ENCODE peak calls at places on chromosomes 13 and 19, in seven cellular contexts. P is A549, R is brain microvascular endothelial cell, S is thoracic aorta, M is left ventricle myocardium inferior, V is IMR-90, E is upper lobe of right lung. N is an unnamed sample.

GRCh38 chr13:93249259-93249917 is 22.8 kb downstream of the GPC6 start:
- DNase-seq in M (no peak), R (peak), E (no peak), P (peak), S (no peak), V (peak), N (peak)

GRCh38 chr19:38907670-38908069 is 4.3 kb downstream of the CCER2 start:
- DNase-seq in M (no peak), S (no peak), R (no peak), P (no peak), V (no peak), E (no peak), N (no peak)

GRCh38 chr13:74214321-74214720 is 80.1 kb upstream of the KLF12 start:
- DNase-seq in P (no peak), S (no peak), M (no peak), R (no peak), V (no peak), E (no peak), N (no peak)

GRCh38 chr19:17681505-17682125 is 6.5 kb downstream of the UNC13A start:
- DNase-seq in V (peak), S (no peak), M (peak), E (no peak), P (no peak), R (peak), N (peak)

GRCh38 chr19:41223431-41224234 is 4.6 kb downstream of the AXL start:
- DNase-seq in V (peak), P (peak), E (no peak), S (peak), R (peak), M (no peak), N (no peak)

GRCh38 chr13:28750187-28751045 is 31.6 kb upstream of the SLC46A3 start:
- DNase-seq in V (no peak), S (no peak), M (no peak), E (no peak), R (no peak), P (peak), N (no peak)

GRCh38 chr19:6412111-6412999 is 12.3 kb downstream of the KHSRP start:
- DNase-seq in R (peak), V (no peak), M (no peak), S (no peak), E (peak), P (peak), N (no peak)

GRCh38 chr13:101757446-101758039 is 305.1 kb downstream of the ITGBL1 start:
- DNase-seq in E (no peak), M (no peak), R (no peak), P (peak), V (peak), S (no peak), N (no peak)

GRCh38 chr19:51019544-51019925 is at the start of gene KLK10:
- DNase-seq in S (no peak), P (no peak), R (no peak), M (no peak), E (no peak), V (no peak), N (no peak)

GRCh38 chr13:93771229-93771628 is 544.6 kb downstream of the GPC6 start:
- DNase-seq in V (no peak), M (no peak), S (no peak), P (no peak), R (no peak), E (no peak), N (no peak)

GRCh38 chr13:82062772-82063171 is 1721.8 kb upstream of the SPRY2 start:
- DNase-seq in R (no peak), V (no peak), M (no peak), E (no peak), S (no peak), P (no peak), N (no peak)

GRCh38 chr19:44927746-44928145 is 13.3 kb downstream of the APOC1 start:
- DNase-seq in E (no peak), P (no peak), M (no peak), S (no peak), R (peak), V (peak), N (no peak)

GRCh38 chr13:39777527-39778061 is 122.1 kb downstream of the COG6 start:
- DNase-seq in M (no peak), R (peak), P (peak), S (no peak), V (peak), E (no peak), N (peak)

GRCh38 chr13:61761690-61762089 is 346.0 kb upstream of the PCDH20 start:
- DNase-seq in S (no peak), V (no peak), R (no peak), E (no peak), M (no peak), P (no peak), N (no peak)
- H3K4me3 ChIP-seq in S (no peak), V (no peak), R (no peak), E (no peak), M (no peak), P (no peak), N (no peak)

DNA sequence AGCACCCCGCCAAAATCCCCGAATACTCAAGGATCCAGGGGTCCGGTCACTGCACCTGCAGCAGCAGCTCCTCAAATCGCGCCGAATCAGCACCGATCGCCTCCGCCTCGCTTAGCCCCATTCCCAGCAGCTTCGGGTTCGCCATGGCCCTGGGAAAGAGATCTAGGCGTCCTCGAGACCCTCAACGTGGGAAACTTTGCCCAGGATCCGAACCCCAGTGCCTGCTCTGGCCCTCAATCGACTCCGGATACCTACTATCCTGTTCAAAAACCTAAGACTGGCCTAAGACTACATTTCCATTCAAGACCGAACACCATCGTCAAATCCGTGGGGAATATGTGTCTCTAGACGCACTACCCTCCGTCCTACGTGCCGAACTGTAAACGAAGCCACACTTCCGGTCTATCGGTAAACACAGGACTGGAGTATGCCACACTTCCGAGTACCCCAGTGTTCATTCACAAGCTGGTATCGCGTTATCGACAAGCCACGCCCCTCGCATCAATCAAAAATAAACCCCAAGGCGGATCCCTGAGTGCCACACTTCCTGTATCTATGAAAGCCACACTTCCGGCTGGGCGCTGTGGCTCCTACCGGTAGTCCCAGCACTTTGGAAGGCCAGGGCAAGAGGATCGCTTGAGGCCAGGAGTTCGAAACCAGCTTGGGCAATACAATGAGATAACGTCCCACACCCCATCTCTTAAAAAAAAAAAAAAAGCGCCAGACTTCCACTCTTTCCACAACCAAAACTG is at the start of gene PIH1D1:
- DNase-seq in V (peak), E (peak), S (peak), M (peak), P (peak), R (peak), N (peak)
- TF ChIP-seq CTCF in V (no peak), E (no peak), S (no peak), M (peak), P (no peak), R (peak), N (peak)

GRCh38 chr19:10736189-10736588 is 18.3 kb downstream of the DNM2 start:
- DNase-seq in V (no peak), R (no peak), S (no peak), E (no peak), M (no peak), P (no peak), N (no peak)
- H3K27ac ChIP-seq in V (no peak), R (no peak), S (no peak), E (peak), M (peak), P (no peak), N (no peak)

GRCh38 chr13:113224486-113224885 is 15.1 kb downstream of the CUL4A start:
- DNase-seq in R (no peak), V (no peak), E (no peak), P (no peak), M (peak), S (no peak), N (no peak)
- H3K4me3 ChIP-seq in R (no peak), V (no peak), E (no peak), P (no peak), M (no peak), S (no peak), N (no peak)

GRCh38 chr13:45269204-45269603 is 68.4 kb upstream of the KCTD4 start:
- DNase-seq in P (no peak), R (peak), M (no peak), E (no peak), S (no peak), V (peak), N (no peak)
- TF ChIP-seq CTCF in P (no peak), R (peak), M (no peak), E (no peak), S (no peak), V (no peak), N (no peak)

DNA sequence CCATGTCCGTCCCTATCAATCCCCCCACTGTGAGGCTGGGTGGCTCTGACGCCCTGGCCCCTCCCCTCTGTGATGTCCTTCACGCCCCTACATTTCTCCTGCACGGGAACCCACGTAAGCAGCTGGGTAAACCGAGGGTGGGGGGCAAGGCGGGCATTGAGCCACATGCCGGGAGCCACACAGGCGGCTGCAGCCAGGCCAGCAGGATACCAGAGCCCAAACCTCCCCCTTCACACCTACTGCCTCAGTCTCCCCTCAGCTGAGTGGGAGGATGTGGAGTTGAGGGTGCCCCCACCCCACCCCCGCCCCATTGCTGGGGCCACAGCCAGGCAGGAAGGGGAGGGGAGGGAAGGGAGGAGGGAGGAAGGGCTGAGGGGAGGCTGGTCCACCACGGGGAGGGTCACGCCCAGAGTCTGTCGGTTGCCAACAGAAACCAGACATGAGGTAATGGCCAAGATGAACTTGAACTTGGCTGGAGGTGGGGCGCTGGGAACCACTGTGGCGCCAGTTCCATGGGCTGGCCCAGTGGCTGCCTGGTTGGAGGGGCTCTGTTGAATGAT is 20.9 kb downstream of the SMIM24 start:
- DNase-seq in E (peak), P (peak), M (peak), V (peak), R (peak), S (peak), N (peak)
- H3K27ac ChIP-seq in E (peak), P (peak), M (peak), V (peak), R (peak), S (peak), N (peak)

GRCh38 chr19:49333426-49334288 is 1.5 kb upstream of the CD37 start:
- DNase-seq in P (no peak), M (no peak), V (peak), E (peak), R (no peak), S (no peak), N (no peak)

GRCh38 chr19:49336482-49337266 is 1.5 kb downstream of the CD37 start:
- DNase-seq in P (no peak), M (no peak), R (no peak), E (peak), V (no peak), S (no peak), N (no peak)

GRCh38 chr19:49335784-49336481 is 727 bp downstream of the CD37 start:
- DNase-seq in V (no peak), E (peak), S (no peak), P (no peak), M (no peak), R (no peak), N (no peak)

GRCh38 chr19:49337267-49338022 is 2.2 kb downstream of the CD37 start:
- DNase-seq in P (no peak), V (no peak), M (no peak), R (no peak), S (no peak), E (no peak), N (no peak)

DNA sequence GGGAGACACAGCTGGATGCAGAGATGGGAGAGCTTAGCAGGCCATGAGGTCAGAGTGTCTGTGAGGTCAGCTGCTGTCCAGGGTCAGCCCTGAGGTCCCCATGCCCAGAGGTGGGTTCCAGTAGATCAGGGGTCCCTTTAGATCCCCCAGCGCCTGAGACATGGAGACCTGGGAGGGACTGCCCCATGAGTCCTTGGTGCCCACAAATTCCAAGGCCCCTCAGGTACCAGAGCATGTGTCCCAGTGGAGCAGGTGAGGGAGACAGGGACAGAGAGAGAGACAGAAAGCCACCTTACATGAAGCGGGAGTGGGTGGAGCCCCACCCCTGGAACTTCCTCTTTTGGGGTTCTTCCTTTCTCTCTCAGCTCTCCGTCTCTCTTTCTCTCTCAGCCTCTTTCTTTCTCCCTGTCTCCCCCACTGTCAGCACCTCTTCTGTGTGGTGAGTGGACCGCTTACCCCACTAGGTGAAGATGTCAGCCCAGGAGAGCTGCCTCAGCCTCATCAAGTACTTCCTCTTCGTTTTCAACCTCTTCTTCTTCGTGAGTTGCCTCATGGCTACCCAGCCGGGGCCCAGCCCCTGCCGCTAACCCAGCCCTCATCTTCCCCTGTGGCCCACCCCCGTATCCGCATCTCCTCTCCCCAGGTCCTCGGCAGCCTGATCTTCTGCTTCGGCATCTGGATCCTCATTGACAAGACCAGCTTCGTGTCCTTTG is at the start of gene CD37:
- DNase-seq in R (no peak), M (no peak), S (no peak), E (peak), P (no peak), V (no peak), N (no peak)
- H3K4me3 ChIP-seq in R (no peak), M (peak), S (peak), E (peak), P (no peak), V (no peak), N (no peak)

GRCh38 chr19:15815306-15815705 is at the start of gene OR10H1:
- DNase-seq in S (no peak), R (no peak), V (no peak), P (no peak), M (no peak), E (no peak), N (no peak)
- TF ChIP-seq CTCF in S (no peak), R (no peak), V (no peak), P (no peak), M (no peak), E (no peak), N (no peak)

DNA sequence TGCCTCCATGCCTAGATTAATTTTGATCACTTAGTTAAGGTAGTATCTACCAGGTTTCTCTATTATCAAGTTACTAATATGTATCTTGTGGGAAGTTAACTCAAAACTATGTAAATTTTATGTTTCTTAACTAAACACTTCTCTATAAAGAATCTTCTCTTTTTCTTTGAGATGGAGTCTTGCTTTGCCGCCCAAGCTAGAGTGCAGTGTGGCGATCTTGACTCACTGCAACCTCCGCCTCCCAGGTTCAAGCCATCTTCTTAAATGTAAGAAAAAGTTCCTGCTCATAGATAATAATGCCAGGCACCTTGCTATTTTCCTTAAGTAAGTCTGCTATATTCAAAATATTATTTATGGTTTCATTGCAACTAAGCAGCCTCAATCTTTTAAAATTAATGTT is 58.4 kb downstream of the ELF1 start:
- DNase-seq in S (no peak), P (no peak), R (no peak), M (no peak), E (no peak), V (no peak), N (no peak)
- H3K27ac ChIP-seq in S (no peak), P (no peak), R (no peak), M (no peak), E (no peak), V (no peak), N (no peak)

DNA sequence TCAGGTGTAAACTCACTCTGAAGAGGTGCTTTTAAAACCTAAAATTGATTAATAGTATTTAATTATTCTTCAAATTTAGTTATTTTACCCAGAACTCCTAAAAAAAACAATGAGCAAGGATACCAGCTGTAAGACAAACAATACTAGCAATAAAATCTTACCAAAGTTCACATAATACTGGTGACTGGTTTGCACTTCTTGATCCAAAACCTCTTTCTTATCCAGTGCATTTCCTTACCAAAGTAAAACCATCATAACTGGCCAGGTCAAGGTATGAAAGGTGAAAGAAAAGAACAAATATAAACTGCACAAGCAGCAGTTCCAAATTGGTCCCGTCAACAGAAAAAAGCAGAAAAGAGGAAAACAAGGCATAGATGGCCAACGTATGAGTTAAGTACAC is 62.7 kb downstream of the PSPC1 start:
- DNase-seq in R (no peak), E (no peak), S (no peak), V (no peak), M (no peak), P (no peak), N (no peak)
- H3K4me3 ChIP-seq in R (no peak), E (no peak), S (no peak), V (no peak), M (no peak), P (no peak), N (no peak)

N was measured in AG04450.